ENCODE peak calls at places on chromosomes 7 and 10, in four cellular contexts. V is AG09309, P is cardiac muscle cell, B is sigmoid colon. E is an unnamed sample.

GRCh38 chr10:76319666-76320065 is 888.2 kb downstream of the LRMDA start:
- DNase-seq in V (no peak), P (no peak), B (no peak), E (no peak)

GRCh38 chr10:122239578-122240257 is 31.4 kb upstream of the BTBD16 start:
- DNase-seq in V (peak), P (peak), B (no peak), E (no peak)

GRCh38 chr10:99532687-99533495 is at the start of gene NKX2-3:
- DNase-seq in V (no peak), P (peak), B (peak), E (no peak)

GRCh38 chr7:25669300-25669781 is 441.1 kb upstream of the NPVF start:
- DNase-seq in V (no peak), P (no peak), B (no peak), E (no peak)

GRCh38 chr10:47176903-47177860 is 122.8 kb upstream of the GDF10 start:
- DNase-seq in V (no peak), P (no peak), B (no peak), E (no peak)

GRCh38 chr7:45203947-45204445 is 46.4 kb downstream of the RAMP3 start:
- DNase-seq in V (peak), P (peak), B (no peak), E (no peak)

GRCh38 chr7:80703272-80703671 is 64.8 kb downstream of the CD36 start:
- DNase-seq in V (no peak), P (no peak), B (no peak), E (no peak)

GRCh38 chr7:7292608-7293007 is 110.3 kb downstream of the C1GALT1 start:
- DNase-seq in V (no peak), P (no peak), B (no peak), E (no peak)

GRCh38 chr10:13390604-13391522 is 42.8 kb upstream of the SEPHS1 start:
- DNase-seq in V (no peak), P (peak), B (no peak), E (no peak)

GRCh38 chr7:50782376-50783208 is at the start of gene GRB10:
- DNase-seq in V (no peak), P (peak), B (peak), E (no peak)

DNA sequence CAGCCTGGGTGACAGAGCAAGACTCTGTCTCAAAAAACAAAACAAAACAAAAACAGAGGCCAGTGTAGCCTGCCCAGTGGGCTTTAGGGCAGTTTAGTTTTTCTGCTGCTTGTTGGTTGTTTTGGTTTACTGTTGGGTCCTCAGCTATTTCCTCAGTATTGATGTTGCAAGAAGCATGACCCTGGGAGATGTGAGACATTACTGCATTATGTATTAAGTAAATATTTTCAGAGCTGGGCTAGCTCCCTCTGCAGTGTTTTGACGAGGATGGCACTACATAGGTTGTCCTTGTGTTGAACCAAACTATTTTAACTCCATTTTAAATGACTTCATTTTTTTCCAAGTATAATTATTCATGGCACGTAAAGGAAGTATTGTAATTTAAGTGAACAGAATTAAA is 4.8 kb downstream of the AKAP9 start:
- DNase-seq in V (no peak), P (peak), B (no peak), E (peak)
- TF ChIP-seq CTCF in V (peak), P (peak), B (no peak), E (no peak)

GRCh38 chr10:117342638-117343037 is 32.6 kb downstream of the PDZD8 start:
- DNase-seq in V (peak), P (peak), B (no peak), E (peak)
- H3K4me3 ChIP-seq in V (no peak), P (no peak), B (no peak), E (no peak)

DNA sequence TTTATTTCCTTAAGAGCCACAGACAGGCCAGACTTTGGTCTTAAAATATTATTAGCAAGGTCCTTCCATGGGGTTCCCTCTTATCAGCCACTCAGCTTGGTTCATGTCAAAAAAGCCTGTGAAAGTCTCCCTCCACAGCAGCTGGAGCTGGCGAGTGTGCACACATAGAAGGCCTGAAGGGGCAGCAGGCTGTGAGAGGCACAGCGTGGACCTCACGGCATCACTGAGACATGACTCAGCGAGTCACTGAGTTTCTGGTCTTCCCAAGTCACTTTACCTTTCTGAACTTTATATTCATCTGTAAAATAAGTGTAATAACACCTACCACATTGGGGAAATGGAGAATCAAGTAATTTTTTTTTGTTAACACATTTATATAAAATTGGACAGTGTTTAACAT is 8.7 kb downstream of the TAF3 start:
- DNase-seq in V (no peak), P (peak), B (no peak), E (no peak)
- TF ChIP-seq CTCF in V (no peak), P (peak), B (no peak), E (no peak)

GRCh38 chr7:102425639-102426267 is 7.6 kb upstream of the ORAI2 start:
- DNase-seq in V (no peak), P (no peak), B (no peak), E (no peak)
- H3K4me3 ChIP-seq in V (no peak), P (no peak), B (no peak), E (no peak)

DNA sequence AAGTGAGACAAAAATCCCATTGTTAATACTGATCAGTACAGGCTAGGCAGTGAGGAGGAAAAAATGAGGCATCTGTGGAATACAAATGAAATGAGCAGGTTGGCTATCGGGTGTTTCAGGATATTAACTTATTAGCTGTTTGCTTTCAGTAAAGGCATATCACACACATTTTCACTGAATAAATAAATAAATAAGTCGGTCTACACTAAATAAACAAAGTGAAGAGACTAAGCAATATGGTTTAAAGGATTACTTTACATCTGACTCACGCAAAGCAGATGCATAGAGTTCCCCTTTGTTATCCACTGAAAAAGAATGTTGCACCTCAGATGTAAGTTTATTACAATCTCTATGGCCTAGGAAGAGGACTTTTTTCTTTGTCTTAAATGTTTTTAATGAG is 6.3 kb upstream of the SEMA3A start:
- DNase-seq in V (no peak), P (no peak), B (no peak), E (no peak)
- TF ChIP-seq CTCF in V (no peak), P (no peak), B (no peak), E (no peak)

E was measured in AG04449.